ENCODE peak calls at places on chromosomes 13 and 19, in nine cellular contexts. One of them, this sample, is unnamed.

GRCh38 chr19:42279148-42279901 is 10.3 kb downstream of the CIC start:
- DNase-seq in AG09319: no peak
- DNase-seq in colonic mucosa: no peak
- DNase-seq in uterus: no peak
- DNase-seq in nephron progenitor cell: no peak
- DNase-seq in tibial nerve: no peak
- DNase-seq in astrocyte: no peak
- DNase-seq in tibial artery: no peak
- DNase-seq in ovary: peak
- DNase-seq in this sample: no peak

GRCh38 chr19:49554701-49555181 is 25.6 kb downstream of the NOSIP start:
- DNase-seq in tibial artery: no peak
- DNase-seq in ovary: no peak
- DNase-seq in nephron progenitor cell: no peak
- DNase-seq in AG09319: no peak
- DNase-seq in colonic mucosa: no peak
- DNase-seq in astrocyte: no peak
- DNase-seq in tibial nerve: no peak
- DNase-seq in uterus: no peak
- DNase-seq in this sample: no peak

GRCh38 chr19:53624776-53625540 is 6.8 kb upstream of the DPRX start:
- DNase-seq in uterus: no peak
- DNase-seq in colonic mucosa: no peak
- DNase-seq in tibial nerve: no peak
- DNase-seq in ovary: no peak
- DNase-seq in astrocyte: no peak
- DNase-seq in nephron progenitor cell: no peak
- DNase-seq in tibial artery: no peak
- DNase-seq in AG09319: no peak
- DNase-seq in this sample: no peak

GRCh38 chr13:107203146-107203847 is 635.4 kb upstream of the ARGLU1 start:
- DNase-seq in tibial artery: no peak
- DNase-seq in colonic mucosa: no peak
- DNase-seq in tibial nerve: no peak
- DNase-seq in AG09319: no peak
- DNase-seq in ovary: no peak
- DNase-seq in nephron progenitor cell: peak
- DNase-seq in uterus: no peak
- DNase-seq in astrocyte: no peak
- DNase-seq in this sample: no peak

GRCh38 chr19:14363203-14364097 is 17.8 kb upstream of the ADGRE5 start:
- DNase-seq in colonic mucosa: peak
- DNase-seq in tibial artery: peak
- DNase-seq in ovary: peak
- DNase-seq in nephron progenitor cell: peak
- DNase-seq in astrocyte: peak
- DNase-seq in uterus: peak
- DNase-seq in tibial nerve: no peak
- DNase-seq in AG09319: no peak
- DNase-seq in this sample: no peak

GRCh38 chr19:15583346-15583745 is 31.7 kb upstream of the CYP4F8 start:
- DNase-seq in astrocyte: no peak
- DNase-seq in colonic mucosa: no peak
- DNase-seq in tibial nerve: no peak
- DNase-seq in nephron progenitor cell: no peak
- DNase-seq in ovary: no peak
- DNase-seq in tibial artery: no peak
- DNase-seq in AG09319: no peak
- DNase-seq in uterus: no peak
- DNase-seq in this sample: no peak

GRCh38 chr19:10180459-10180858 is 14.3 kb downstream of the DNMT1 start:
- DNase-seq in uterus: no peak
- DNase-seq in tibial artery: no peak
- DNase-seq in astrocyte: no peak
- DNase-seq in nephron progenitor cell: no peak
- DNase-seq in ovary: no peak
- DNase-seq in colonic mucosa: no peak
- DNase-seq in AG09319: no peak
- DNase-seq in tibial nerve: no peak
- DNase-seq in this sample: no peak

GRCh38 chr19:19259741-19260140 is 13.4 kb downstream of the TM6SF2 start:
- DNase-seq in nephron progenitor cell: no peak
- DNase-seq in tibial artery: no peak
- DNase-seq in tibial nerve: no peak
- DNase-seq in uterus: no peak
- DNase-seq in astrocyte: peak
- DNase-seq in AG09319: no peak
- DNase-seq in colonic mucosa: no peak
- DNase-seq in ovary: no peak
- DNase-seq in this sample: no peak

GRCh38 chr13:21739771-21740170 is 68.9 kb downstream of the FGF9 start:
- DNase-seq in colonic mucosa: no peak
- DNase-seq in tibial artery: no peak
- DNase-seq in astrocyte: no peak
- DNase-seq in ovary: no peak
- DNase-seq in uterus: no peak
- DNase-seq in nephron progenitor cell: no peak
- DNase-seq in tibial nerve: no peak
- DNase-seq in AG09319: no peak
- DNase-seq in this sample: no peak

GRCh38 chr19:6066661-6067646 is 43.3 kb downstream of the RFX2 start:
- DNase-seq in ovary: peak
- DNase-seq in colonic mucosa: peak
- DNase-seq in AG09319: peak
- DNase-seq in uterus: peak
- DNase-seq in tibial artery: peak
- DNase-seq in tibial nerve: peak
- DNase-seq in nephron progenitor cell: peak
- DNase-seq in astrocyte: peak
- DNase-seq in this sample: peak

GRCh38 chr13:109955598-109955997 is 169.2 kb upstream of the IRS2 start:
- DNase-seq in tibial nerve: no peak
- DNase-seq in tibial artery: no peak
- DNase-seq in astrocyte: no peak
- DNase-seq in ovary: no peak
- DNase-seq in nephron progenitor cell: no peak
- DNase-seq in uterus: no peak
- DNase-seq in AG09319: no peak
- DNase-seq in colonic mucosa: no peak
- DNase-seq in this sample: no peak

GRCh38 chr13:106161186-106161585 is 374.3 kb downstream of the EFNB2 start:
- DNase-seq in tibial nerve: no peak
- DNase-seq in astrocyte: no peak
- DNase-seq in ovary: no peak
- DNase-seq in colonic mucosa: no peak
- DNase-seq in uterus: no peak
- DNase-seq in AG09319: no peak
- DNase-seq in tibial artery: no peak
- DNase-seq in nephron progenitor cell: no peak
- DNase-seq in this sample: no peak

GRCh38 chr19:2523630-2524311 is 47.8 kb downstream of the GADD45B start:
- DNase-seq in ovary: no peak
- DNase-seq in tibial artery: no peak
- DNase-seq in AG09319: no peak
- DNase-seq in uterus: no peak
- DNase-seq in astrocyte: peak
- DNase-seq in tibial nerve: no peak
- DNase-seq in nephron progenitor cell: no peak
- DNase-seq in colonic mucosa: no peak
- DNase-seq in this sample: no peak
- TF ChIP-seq CTCF in ovary: no peak
- TF ChIP-seq CTCF in tibial artery: peak
- TF ChIP-seq CTCF in AG09319: peak
- TF ChIP-seq CTCF in uterus: no peak
- TF ChIP-seq CTCF in astrocyte: peak
- TF ChIP-seq CTCF in tibial nerve: no peak
- TF ChIP-seq CTCF in nephron progenitor cell: peak
- TF ChIP-seq CTCF in colonic mucosa: no peak
- TF ChIP-seq CTCF in this sample: no peak

GRCh38 chr19:2333027-2333806 is 4.7 kb downstream of the SPPL2B start:
- DNase-seq in AG09319: no peak
- DNase-seq in uterus: no peak
- DNase-seq in nephron progenitor cell: no peak
- DNase-seq in colonic mucosa: peak
- DNase-seq in astrocyte: no peak
- DNase-seq in tibial nerve: no peak
- DNase-seq in ovary: peak
- DNase-seq in tibial artery: no peak
- DNase-seq in this sample: no peak

GRCh38 chr19:2332341-2333026 is 4.0 kb downstream of the SPPL2B start:
- DNase-seq in tibial nerve: no peak
- DNase-seq in nephron progenitor cell: no peak
- DNase-seq in tibial artery: no peak
- DNase-seq in colonic mucosa: peak
- DNase-seq in AG09319: no peak
- DNase-seq in ovary: no peak
- DNase-seq in uterus: no peak
- DNase-seq in astrocyte: no peak
- DNase-seq in this sample: no peak

GRCh38 chr19:2334986-2335846 is 6.7 kb downstream of the SPPL2B start:
- DNase-seq in nephron progenitor cell: no peak
- DNase-seq in AG09319: no peak
- DNase-seq in tibial nerve: no peak
- DNase-seq in tibial artery: no peak
- DNase-seq in ovary: peak
- DNase-seq in uterus: no peak
- DNase-seq in astrocyte: no peak
- DNase-seq in colonic mucosa: no peak
- DNase-seq in this sample: no peak

GRCh38 chr19:2334426-2334825 is 5.9 kb downstream of the SPPL2B start:
- DNase-seq in AG09319: no peak
- DNase-seq in tibial nerve: no peak
- DNase-seq in colonic mucosa: no peak
- DNase-seq in uterus: no peak
- DNase-seq in astrocyte: no peak
- DNase-seq in tibial artery: no peak
- DNase-seq in nephron progenitor cell: no peak
- DNase-seq in ovary: peak
- DNase-seq in this sample: no peak

DNA sequence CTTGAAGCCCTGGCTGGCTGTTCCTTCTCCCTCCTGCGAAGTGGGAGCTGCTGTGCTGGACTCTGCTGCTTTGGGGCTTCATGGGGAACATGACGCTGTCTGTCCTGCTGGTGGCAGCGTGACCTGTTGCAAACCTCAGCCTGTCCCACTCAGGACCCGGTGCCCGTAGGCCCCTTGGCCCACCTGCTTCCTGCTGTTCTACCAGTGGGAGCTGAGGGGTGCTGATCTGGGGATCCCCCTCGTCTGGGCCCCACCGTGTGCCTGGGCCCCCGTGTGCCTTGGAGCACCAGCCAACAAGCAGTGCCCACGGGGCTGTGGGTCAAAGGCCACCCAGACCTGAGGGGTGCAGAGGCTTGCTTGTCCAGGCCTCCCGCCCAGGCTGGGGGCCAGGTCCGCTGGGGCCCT is 5.3 kb downstream of the SPPL2B start:
- DNase-seq in astrocyte: no peak
- DNase-seq in nephron progenitor cell: no peak
- DNase-seq in colonic mucosa: no peak
- DNase-seq in ovary: no peak
- DNase-seq in tibial artery: no peak
- DNase-seq in uterus: no peak
- DNase-seq in AG09319: no peak
- DNase-seq in tibial nerve: no peak
- DNase-seq in this sample: no peak
- TF ChIP-seq CTCF in astrocyte: no peak
- TF ChIP-seq CTCF in nephron progenitor cell: no peak
- TF ChIP-seq CTCF in colonic mucosa: no peak
- TF ChIP-seq CTCF in ovary: no peak
- TF ChIP-seq CTCF in tibial artery: no peak
- TF ChIP-seq CTCF in uterus: no peak
- TF ChIP-seq CTCF in AG09319: no peak
- TF ChIP-seq CTCF in tibial nerve: no peak
- TF ChIP-seq CTCF in this sample: no peak

DNA sequence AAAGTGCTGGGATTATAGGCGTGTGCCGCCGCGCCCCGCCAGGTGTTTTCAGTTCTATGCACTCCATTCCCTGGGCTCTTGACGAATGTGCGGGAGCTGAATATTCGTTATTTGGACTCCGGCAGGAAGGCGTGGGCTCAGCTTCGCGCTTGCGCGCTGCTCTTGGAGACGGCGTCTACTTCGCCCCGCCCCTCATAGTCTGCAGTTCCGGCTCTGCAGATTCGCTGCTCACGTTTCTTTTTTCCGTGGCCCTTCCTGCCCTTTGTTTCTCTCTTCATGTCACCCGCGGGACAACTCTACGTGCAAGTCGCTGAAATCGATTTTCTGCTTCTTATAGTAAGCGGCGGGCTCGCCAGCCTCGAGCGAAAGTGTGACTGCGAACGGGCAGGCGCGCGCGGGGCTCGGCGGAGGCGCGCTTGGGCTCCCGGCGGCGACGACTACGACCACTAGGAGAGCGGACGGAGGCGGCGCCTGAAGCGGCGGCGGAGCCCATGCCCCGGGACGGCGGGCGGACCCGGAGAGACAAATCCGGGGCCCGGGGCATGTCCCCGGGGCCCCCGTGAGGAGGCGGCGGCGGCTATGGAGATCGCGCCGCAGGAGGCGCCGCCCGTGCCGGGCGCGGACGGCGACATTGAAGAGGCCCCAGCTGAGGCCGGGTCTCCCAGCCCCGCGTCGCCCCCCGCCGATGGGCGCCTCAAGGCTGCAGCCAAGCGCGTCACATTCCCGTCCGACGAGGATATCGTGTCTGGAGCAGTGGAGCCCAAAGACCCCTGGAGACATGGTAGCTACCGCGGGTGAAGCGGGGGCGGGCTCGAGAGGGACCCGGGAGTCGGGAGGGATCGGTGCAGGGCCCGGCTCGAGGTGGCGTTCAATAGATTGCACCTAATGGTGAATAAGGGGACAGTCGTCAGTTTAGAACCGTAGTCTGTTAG is at the start of gene PPP1R37:
- DNase-seq in uterus: peak
- DNase-seq in tibial artery: peak
- DNase-seq in AG09319: peak
- DNase-seq in nephron progenitor cell: peak
- DNase-seq in colonic mucosa: peak
- DNase-seq in ovary: peak
- DNase-seq in tibial nerve: peak
- DNase-seq in astrocyte: peak
- DNase-seq in this sample: peak
- TF ChIP-seq CTCF in uterus: no peak
- TF ChIP-seq CTCF in tibial artery: peak
- TF ChIP-seq CTCF in AG09319: no peak
- TF ChIP-seq CTCF in nephron progenitor cell: no peak
- TF ChIP-seq CTCF in colonic mucosa: peak
- TF ChIP-seq CTCF in ovary: peak
- TF ChIP-seq CTCF in tibial nerve: no peak
- TF ChIP-seq CTCF in astrocyte: no peak
- TF ChIP-seq CTCF in this sample: peak

DNA sequence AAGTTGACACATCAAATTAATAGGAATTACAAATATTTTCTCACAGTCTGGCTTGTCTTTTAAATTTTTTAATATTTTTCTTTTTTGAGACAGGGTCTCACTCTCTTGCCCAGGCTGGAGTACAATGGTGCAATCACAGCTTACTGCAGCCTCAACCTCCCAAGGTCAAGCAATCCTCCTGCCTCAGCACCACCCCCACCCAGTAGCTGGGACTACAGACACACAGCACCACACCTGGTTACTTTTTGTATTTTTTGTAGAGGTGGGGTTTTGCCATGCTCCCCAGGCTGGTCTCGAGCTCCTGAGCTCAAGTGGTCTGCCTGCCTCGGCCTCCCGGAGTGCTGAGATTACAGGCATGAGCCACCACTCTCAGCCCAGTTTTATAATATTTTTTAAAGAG is 72.0 kb downstream of the SPATA13 start:
- DNase-seq in colonic mucosa: no peak
- DNase-seq in astrocyte: no peak
- DNase-seq in ovary: no peak
- DNase-seq in tibial nerve: no peak
- DNase-seq in AG09319: no peak
- DNase-seq in nephron progenitor cell: no peak
- DNase-seq in tibial artery: no peak
- DNase-seq in uterus: no peak
- DNase-seq in this sample: no peak
- TF ChIP-seq CTCF in colonic mucosa: no peak
- TF ChIP-seq CTCF in astrocyte: no peak
- TF ChIP-seq CTCF in ovary: no peak
- TF ChIP-seq CTCF in tibial nerve: no peak
- TF ChIP-seq CTCF in AG09319: no peak
- TF ChIP-seq CTCF in nephron progenitor cell: no peak
- TF ChIP-seq CTCF in tibial artery: no peak
- TF ChIP-seq CTCF in uterus: no peak
- TF ChIP-seq CTCF in this sample: no peak